ENCODE peak calls at places on chromosomes 13 and 19, in six cellular contexts. Y, I, C, J, P and H are unnamed samples.

GRCh38 chr13:89514534-89515312 is 1832.8 kb upstream of the MIR17HG start:
- DNase-seq in I (no peak), Y (peak; percentile 8), C (no peak), J (no peak), P (peak; percentile 35), H (no peak)

GRCh38 chr19:28519218-28519779 is 693.7 kb downstream of the UQCRFS1 start:
- DNase-seq in Y (no peak), J (no peak), P (no peak), I (no peak), C (no peak), H (no peak)

GRCh38 chr19:39237200-39238184 is 7.3 kb downstream of the IFNL3 start:
- DNase-seq in I (no peak), C (peak; percentile 3), J (peak; percentile 28), Y (no peak), P (no peak), H (no peak)

GRCh38 chr13:60758637-60759036 is 361.6 kb downstream of the TDRD3 start:
- DNase-seq in P (no peak), J (no peak), I (no peak), Y (no peak), C (no peak), H (no peak)

GRCh38 chr19:13016628-13017305 is 21.5 kb downstream of the NFIX start:
- DNase-seq in C (no peak), J (no peak), P (no peak), Y (no peak), I (no peak), H (no peak)

GRCh38 chr19:33368074-33368864 is 5.2 kb upstream of the CEBPG start:
- DNase-seq in Y (no peak), I (no peak), C (no peak), P (no peak), J (no peak), H (no peak)

GRCh38 chr19:55355213-55355821 is 798 bp upstream of the COX6B2 start:
- DNase-seq in P (no peak), Y (no peak), C (no peak), I (no peak), J (no peak), H (no peak)

GRCh38 chr13:111857336-111857735 is 209.6 kb upstream of the SOX1 start:
- DNase-seq in Y (no peak), C (no peak), J (no peak), P (no peak), I (no peak), H (no peak)

GRCh38 chr13:75129331-75129730 is 352.6 kb downstream of the TBC1D4 start:
- DNase-seq in P (no peak), Y (no peak), J (no peak), C (no peak), I (no peak), H (no peak)

GRCh38 chr13:112027250-112027649 is 39.7 kb upstream of the SOX1 start:
- DNase-seq in Y (no peak), C (no peak), I (no peak), J (no peak), P (no peak), H (no peak)

GRCh38 chr19:51009061-51009891 is 7.9 kb upstream of the KLK8 start:
- DNase-seq in J (no peak), P (no peak), I (no peak), Y (no peak), C (no peak), H (no peak)

DNA sequence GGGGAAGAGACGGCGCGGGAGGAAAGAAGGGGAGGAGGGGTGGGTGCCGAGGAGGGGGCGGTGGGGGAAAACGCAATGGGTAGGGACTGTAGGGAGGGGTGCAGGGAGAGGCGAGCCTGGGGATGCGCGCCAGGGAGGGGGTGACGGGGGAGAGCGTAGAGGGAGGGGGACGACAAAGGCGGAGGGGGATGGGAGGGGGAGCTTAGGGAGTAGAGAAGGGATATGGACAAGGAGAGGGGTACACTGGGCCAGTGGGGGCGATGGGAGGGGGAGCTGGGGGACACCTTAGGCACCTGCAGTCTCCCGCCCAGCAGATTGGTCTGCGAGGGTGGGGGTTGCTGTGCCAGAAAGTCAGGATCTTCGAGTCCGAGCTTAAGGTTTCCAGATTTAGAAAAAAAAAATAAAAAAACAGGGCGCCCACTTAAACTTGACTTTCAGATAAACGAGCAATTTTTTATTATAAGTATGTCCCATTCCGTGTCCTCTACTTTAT is 15.7 kb downstream of the CCDC124 start:
- DNase-seq in C (no peak), P (no peak), Y (peak; percentile 25), J (no peak), I (no peak), H (peak; percentile 62)
- H3K4me1 ChIP-seq in C (peaks cover 34% of the 10 kb centered on the region), P (peaks cover 47% of the 10 kb centered on the region), Y (peaks cover 29% of the 10 kb centered on the region), J (peaks cover 54% of the 10 kb centered on the region), I (peaks cover 19% of the 10 kb centered on the region), H (no peaks in the 10 kb centered on the region)

GRCh38 chr19:49165865-49166301 is 8.3 kb downstream of the TRPM4 start:
- DNase-seq in Y (no peak), C (no peak), J (no peak), I (no peak), P (no peak), H (no peak)

GRCh38 chr19:49173198-49173597 is 15.6 kb downstream of the TRPM4 start:
- DNase-seq in I (no peak), P (no peak), C (no peak), Y (no peak), J (no peak), H (no peak)

GRCh38 chr19:49165111-49165750 is 7.6 kb downstream of the TRPM4 start:
- DNase-seq in J (no peak), Y (peak; percentile 64), I (peak; percentile 55), C (no peak), P (no peak), H (no peak)

GRCh38 chr19:49167857-49168409 is 10.3 kb downstream of the TRPM4 start:
- DNase-seq in Y (no peak), J (no peak), I (no peak), P (no peak), C (no peak), H (no peak)

DNA sequence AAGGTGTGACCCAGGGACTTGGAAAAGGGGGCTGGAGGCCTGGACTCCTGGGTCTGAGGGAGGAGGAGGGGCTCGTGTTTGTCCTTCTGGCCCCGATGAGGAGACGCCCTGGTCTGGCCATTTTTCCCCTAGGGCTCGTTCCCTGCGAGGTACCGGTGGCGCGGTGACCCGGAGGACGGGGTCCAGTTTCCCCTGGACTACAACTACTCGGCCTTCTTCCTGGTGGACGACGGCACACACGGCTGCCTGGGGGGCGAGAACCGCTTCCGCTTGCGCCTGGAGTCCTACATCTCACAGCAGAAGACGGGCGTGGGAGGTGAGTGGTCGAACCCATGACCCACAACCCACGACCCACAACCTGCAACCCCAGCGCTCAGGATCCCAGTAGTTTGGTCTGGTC is 10.8 kb downstream of the TRPM4 start:
- DNase-seq in P (no peak), C (no peak), I (no peak), J (no peak), Y (no peak), H (no peak)
- H3K4me3 ChIP-seq in P (no peak overlapping the region), C (no peak overlapping the region), I (no peak overlapping the region), J (no peak overlapping the region), Y (no peak overlapping the region), H (no peak overlapping the region)

GRCh38 chr13:42094641-42095040 is 46.2 kb downstream of the DGKH start:
- DNase-seq in Y (no peak), C (no peak), P (no peak), J (no peak), I (no peak), H (no peak)
- H3K36me3 ChIP-seq in Y (no peaks in the 10 kb centered on the region), C (no peaks in the 10 kb centered on the region), P (no peaks in the 10 kb centered on the region), J (no peaks in the 10 kb centered on the region), I (no peaks in the 10 kb centered on the region), H (no peaks in the 10 kb centered on the region)

GRCh38 chr13:98994080-98994479 is 16.2 kb upstream of the DOCK9 start:
- DNase-seq in Y (no peak), C (no peak), P (no peak), J (no peak), I (no peak), H (no peak)
- H3K4me1 ChIP-seq in Y (peaks cover 6% of the 10 kb centered on the region), C (no peaks in the 10 kb centered on the region), P (peaks cover 12% of the 10 kb centered on the region), J (peaks cover 50% of the 10 kb centered on the region), I (peaks cover 11% of the 10 kb centered on the region), H (no peaks in the 10 kb centered on the region)

DNA sequence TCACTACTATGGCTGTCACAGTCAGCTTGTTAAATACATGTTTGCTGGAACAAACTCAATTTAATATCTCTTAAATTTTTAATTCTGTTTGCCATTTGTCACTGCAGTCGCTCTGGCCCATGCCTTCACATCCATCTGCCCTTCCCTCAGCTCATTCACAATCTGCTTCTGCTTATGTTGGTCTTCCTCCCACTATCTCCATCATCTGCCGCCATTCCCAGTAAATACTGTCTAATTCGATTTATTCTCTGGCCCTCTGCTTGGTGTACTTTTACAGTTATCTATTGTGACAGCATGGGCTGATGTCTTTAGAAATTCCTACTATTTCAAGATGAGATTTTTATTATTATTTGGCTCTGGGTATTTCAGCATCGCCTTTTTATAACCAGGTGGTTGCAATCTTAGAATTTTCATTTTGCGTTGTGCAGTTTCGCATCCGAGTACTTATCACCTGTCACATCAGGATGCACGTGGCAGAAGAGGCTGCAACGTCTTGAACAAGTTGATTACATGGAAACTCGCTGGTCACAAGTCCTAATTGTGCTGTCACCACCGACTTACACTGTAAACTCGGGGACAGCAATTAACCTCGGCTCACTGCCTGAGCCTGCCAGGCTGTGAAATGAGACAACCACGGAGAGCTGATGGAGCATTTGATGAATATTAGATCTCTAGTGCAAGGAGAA is 158.4 kb downstream of the MYO16 start:
- DNase-seq in Y (no peak), I (no peak), J (no peak), P (no peak), C (no peak), H (no peak)
- H3K4me3 ChIP-seq in Y (no peak overlapping the region), I (no peak overlapping the region), J (no peak overlapping the region), P (no peak overlapping the region), C (no peak overlapping the region), H (no peak overlapping the region)